ENCODE peak calls at places on chromosome 9, in eight cellular contexts. P is C1 segment of cervical spinal cord; M is stimulated activated CD8-positive, alpha-beta memory T cell treated with anti-CD3 and anti-CD28 coated beads, Interleukin-15, amount 100 ng/mL, for 48 hours; F is heart right ventricle; H is neuronal stem cell; K is T-helper 1 cell; A is neural progenitor cell; E is T-helper 17 cell. G is an unnamed sample.

GRCh38 chr9:16869140-16869903 is 1.1 kb downstream of the BNC2 start:
- DNase-seq in F (no peak), A (peak), M (no peak), P (no peak), H (peak), K (no peak), E (no peak), G (no peak)

GRCh38 chr9:96420468-96421219 is 2.5 kb upstream of the ZNF367 start:
- DNase-seq in E (no peak), P (no peak), F (peak), A (peak), H (peak), K (peak), M (no peak), G (peak)

GRCh38 chr9:12272471-12273072 is 420.6 kb upstream of the TYRP1 start:
- DNase-seq in E (no peak), M (no peak), A (no peak), H (no peak), P (no peak), K (no peak), F (no peak), G (no peak)

GRCh38 chr9:20872340-20872977 is 159.0 kb downstream of the HACD4 start:
- DNase-seq in K (no peak), P (no peak), E (no peak), A (peak), M (no peak), F (no peak), H (no peak), G (peak)

GRCh38 chr9:127569819-127570401 is 42.2 kb upstream of the STXBP1 start:
- DNase-seq in M (no peak), H (no peak), F (no peak), A (no peak), E (no peak), K (peak), P (no peak), G (peak)

GRCh38 chr9:90995516-90995915 is 193.9 kb downstream of the SYK start:
- DNase-seq in F (no peak), A (no peak), P (no peak), H (no peak), K (no peak), E (no peak), M (no peak), G (no peak)

GRCh38 chr9:7533376-7534090 is 266.0 kb downstream of the DMAC1 start:
- DNase-seq in H (no peak), P (no peak), K (peak), A (no peak), F (no peak), M (peak), E (no peak), G (peak)

GRCh38 chr9:78053627-78054026 is 22.0 kb upstream of the GNAQ start:
- DNase-seq in P (no peak), H (no peak), M (no peak), K (peak), E (no peak), F (no peak), A (no peak), G (no peak)

GRCh38 chr9:134936762-134937555 is 19.2 kb upstream of the FCN1 start:
- DNase-seq in K (no peak), H (no peak), P (no peak), M (no peak), A (no peak), F (no peak), E (no peak), G (no peak)

GRCh38 chr9:101311759-101312420 is 72.9 kb downstream of the BAAT start:
- DNase-seq in H (peak), F (peak), M (no peak), P (no peak), A (peak), K (peak), E (no peak), G (peak)

GRCh38 chr9:35313460-35313859 is 151.7 kb downstream of the UNC13B start:
- DNase-seq in A (no peak), K (no peak), P (no peak), H (no peak), E (no peak), M (no peak), F (no peak), G (no peak)

GRCh38 chr9:17165734-17166133 is 30.9 kb downstream of the CNTLN start:
- DNase-seq in K (no peak), M (no peak), E (no peak), H (no peak), P (no peak), A (no peak), F (no peak), G (no peak)

GRCh38 chr9:3758816-3759576 is 233.2 kb upstream of the RFX3 start:
- DNase-seq in F (no peak), M (no peak), K (peak), P (no peak), H (no peak), E (no peak), A (no peak), G (no peak)

GRCh38 chr9:133782157-133783130 is 44.3 kb upstream of the SARDH start:
- DNase-seq in P (peak), M (peak), K (peak), H (peak), F (peak), E (peak), A (peak), G (peak)

GRCh38 chr9:107615325-107615724 is 125.8 kb upstream of the KLF4 start:
- DNase-seq in M (no peak), H (no peak), E (no peak), P (no peak), F (no peak), A (no peak), K (no peak), G (peak)

G was measured in GM23248.